ENCODE peak calls at places on chromosomes 1 and 21, in ten cellular contexts. J, O, A, M, X, N, W, P, Y and K are unnamed samples.

GRCh38 chr1:112389689-112390088 is 6.3 kb upstream of the CTTNBP2NL start:
- DNase-seq in J (no peak), O (no peak), A (no peak), M (no peak), X (peak), N (no peak), W (no peak), P (no peak), Y (no peak), K (no peak)

GRCh38 chr1:212769372-212770167 is 22.0 kb downstream of the NSL1 start:
- DNase-seq in J (no peak), O (no peak), A (no peak), M (no peak), X (no peak), N (no peak), W (no peak), P (no peak), Y (no peak), K (no peak)

GRCh38 chr1:218930879-218931278 is 242.8 kb upstream of the LYPLAL1 start:
- DNase-seq in J (no peak), O (no peak), A (no peak), M (no peak), X (no peak), N (no peak), W (peak), P (no peak), Y (no peak), K (no peak)

GRCh38 chr1:10508511-10508951 is 33.8 kb downstream of the PEX14 start:
- DNase-seq in J (peak), O (no peak), A (no peak), M (peak), X (no peak), N (no peak), W (peak), P (no peak), Y (no peak), K (no peak)

GRCh38 chr1:183467687-183468086 is 4.6 kb upstream of the SMG7 start:
- DNase-seq in J (no peak), O (peak), A (no peak), M (no peak), X (peak), N (no peak), W (no peak), P (no peak), Y (no peak), K (no peak)

GRCh38 chr1:99956755-99957154 is 13.0 kb upstream of the SLC35A3 start:
- DNase-seq in J (no peak), O (no peak), A (no peak), M (peak), X (peak), N (no peak), W (peak), P (no peak), Y (no peak), K (no peak)

GRCh38 chr1:30677471-30677870 is 45.9 kb downstream of the MATN1 start:
- DNase-seq in J (no peak), O (no peak), A (no peak), M (no peak), X (no peak), N (no peak), W (no peak), P (no peak), Y (peak), K (no peak)

GRCh38 chr1:161726631-161727342 is 5.4 kb downstream of the FCRLB start:
- DNase-seq in J (peak), O (peak), A (peak), M (peak), X (peak), N (peak), W (no peak), P (peak), Y (peak), K (peak)

GRCh38 chr1:155970531-155971167 is 7.7 kb downstream of the ARHGEF2 start:
- DNase-seq in J (peak), O (no peak), A (no peak), M (peak), X (peak), N (peak), W (no peak), P (peak), Y (peak), K (peak)

GRCh38 chr1:183506561-183506960 is 34.3 kb downstream of the SMG7 start:
- DNase-seq in J (no peak), O (no peak), A (no peak), M (no peak), X (peak), N (no peak), W (peak), P (no peak), Y (no peak), K (no peak)

GRCh38 chr21:23694396-23694795 is 1912.9 kb downstream of the MRPL39 start:
- DNase-seq in J (no peak), O (no peak), A (no peak), M (no peak), X (no peak), N (no peak), W (no peak), P (no peak), Y (no peak), K (no peak)

GRCh38 chr21:28865488-28866186 is 127.0 kb downstream of the LTN1 start:
- DNase-seq in J (no peak), O (no peak), A (no peak), M (no peak), X (peak), N (no peak), W (no peak), P (no peak), Y (no peak), K (no peak)

GRCh38 chr1:175877939-175878730 is 134.7 kb upstream of the TNR start:
- DNase-seq in J (no peak), O (no peak), A (no peak), M (no peak), X (peak), N (no peak), W (no peak), P (no peak), Y (no peak), K (no peak)

GRCh38 chr1:201404016-201404598 is 5.0 kb upstream of the LAD1 start:
- DNase-seq in J (no peak), O (no peak), A (no peak), M (no peak), X (no peak), N (no peak), W (no peak), P (no peak), Y (no peak), K (no peak)

GRCh38 chr1:228308628-228309547 is 97.7 kb downstream of the TRIM11 start:
- DNase-seq in J (peak), O (peak), A (peak), M (no peak), X (no peak), N (no peak), W (no peak), P (no peak), Y (no peak), K (no peak)

GRCh38 chr21:31343680-31344480 is at the start of gene TIAM1:
- DNase-seq in J (peak), O (no peak), A (no peak), M (peak), X (peak), N (peak), W (no peak), P (peak), Y (peak), K (peak)

GRCh38 chr1:183327429-183328290 is 90.5 kb downstream of the NMNAT2 start:
- DNase-seq in J (no peak), O (no peak), A (no peak), M (no peak), X (peak), N (no peak), W (no peak), P (peak), Y (no peak), K (no peak)

GRCh38 chr1:183804916-183805734 is at the start of gene RGL1:
- DNase-seq in J (peak), O (no peak), A (peak), M (peak), X (peak), N (peak), W (no peak), P (peak), Y (peak), K (peak)

GRCh38 chr1:63929106-63929478 is 155.3 kb downstream of the ROR1 start:
- DNase-seq in J (peak), O (no peak), A (no peak), M (no peak), X (peak), N (no peak), W (no peak), P (no peak), Y (no peak), K (no peak)

GRCh38 chr1:204513117-204513716 is 3.0 kb upstream of the MDM4 start:
- DNase-seq in J (peak), O (no peak), A (no peak), M (no peak), X (no peak), N (peak), W (no peak), P (no peak), Y (peak), K (peak)

GRCh38 chr1:31748265-31748859 is 15.8 kb downstream of the ADGRB2 start:
- DNase-seq in J (no peak), O (no peak), A (no peak), M (no peak), X (peak), N (no peak), W (no peak), P (no peak), Y (no peak), K (no peak)

GRCh38 chr1:121522061-121522759 is 337.4 kb downstream of the SRGAP2C start:
- DNase-seq in J (no peak), O (peak), A (no peak), M (no peak), X (no peak), N (no peak), W (no peak), P (no peak), Y (no peak), K (no peak)

GRCh38 chr1:208201241-208201640 is 42.9 kb downstream of the PLXNA2 start:
- DNase-seq in J (peak), O (peak), A (no peak), M (peak), X (peak), N (no peak), W (peak), P (no peak), Y (peak), K (no peak)

GRCh38 chr1:183780757-183781156 is 24.2 kb upstream of the RGL1 start:
- DNase-seq in J (no peak), O (no peak), A (no peak), M (no peak), X (no peak), N (no peak), W (no peak), P (no peak), Y (no peak), K (no peak)

GRCh38 chr21:28699186-28699585 is 293.5 kb downstream of the LTN1 start:
- DNase-seq in J (no peak), O (no peak), A (no peak), M (no peak), X (no peak), N (no peak), W (no peak), P (no peak), Y (no peak), K (no peak)

GRCh38 chr1:44263191-44263944 is 50.1 kb downstream of the DMAP1 start:
- DNase-seq in J (no peak), O (no peak), A (no peak), M (no peak), X (no peak), N (no peak), W (no peak), P (no peak), Y (no peak), K (no peak)

GRCh38 chr1:202144510-202145324 is at the start of gene ARL8A:
- DNase-seq in J (peak), O (no peak), A (peak), M (peak), X (peak), N (peak), W (no peak), P (peak), Y (peak), K (peak)

GRCh38 chr21:46122758-46123683 is 25.1 kb downstream of the COL6A2 start:
- DNase-seq in J (no peak), O (no peak), A (peak), M (no peak), X (no peak), N (no peak), W (no peak), P (peak), Y (no peak), K (no peak)

GRCh38 chr1:223225061-223225460 is 82.0 kb upstream of the TLR5 start:
- DNase-seq in J (no peak), O (no peak), A (no peak), M (no peak), X (no peak), N (no peak), W (no peak), P (no peak), Y (no peak), K (peak)

GRCh38 chr21:33668180-33668579 is 25.9 kb downstream of the ITSN1 start:
- DNase-seq in J (no peak), O (no peak), A (no peak), M (peak), X (peak), N (no peak), W (no peak), P (no peak), Y (no peak), K (no peak)

GRCh38 chr1:63688302-63688701 is 85.5 kb upstream of the ROR1 start:
- DNase-seq in J (no peak), O (no peak), A (no peak), M (peak), X (peak), N (no peak), W (peak), P (no peak), Y (no peak), K (no peak)

GRCh38 chr21:32190491-32191144 is 88.2 kb downstream of the MIS18A start:
- DNase-seq in J (peak), O (no peak), A (no peak), M (no peak), X (no peak), N (no peak), W (no peak), P (no peak), Y (no peak), K (no peak)

GRCh38 chr1:41811978-41812852 is 106.5 kb downstream of the HIVEP3 start:
- DNase-seq in J (peak), O (peak), A (no peak), M (peak), X (peak), N (peak), W (peak), P (peak), Y (peak), K (peak)

GRCh38 chr1:203271018-203271743 is 34.1 kb upstream of the BTG2 start:
- DNase-seq in J (peak), O (peak), A (no peak), M (peak), X (peak), N (peak), W (no peak), P (peak), Y (peak), K (peak)

GRCh38 chr1:228367798-228368791 is 38.5 kb downstream of the TRIM11 start:
- DNase-seq in J (no peak), O (no peak), A (peak), M (no peak), X (no peak), N (no peak), W (no peak), P (no peak), Y (no peak), K (no peak)

GRCh38 chr1:88867743-88868521 is 23.4 kb downstream of the GTF2B start:
- DNase-seq in J (no peak), O (no peak), A (no peak), M (peak), X (peak), N (no peak), W (peak), P (no peak), Y (no peak), K (no peak)

GRCh38 chr21:17119466-17120297 is 393.2 kb upstream of the CXADR start:
- DNase-seq in J (no peak), O (no peak), A (no peak), M (no peak), X (no peak), N (no peak), W (no peak), P (no peak), Y (no peak), K (no peak)

GRCh38 chr1:220296941-220297460 is 24.7 kb upstream of the RAB3GAP2 start:
- DNase-seq in J (no peak), O (no peak), A (no peak), M (no peak), X (peak), N (no peak), W (no peak), P (no peak), Y (no peak), K (no peak)

GRCh38 chr21:15742694-15743093 is 12.9 kb downstream of the USP25 start:
- DNase-seq in J (no peak), O (no peak), A (no peak), M (no peak), X (no peak), N (no peak), W (no peak), P (no peak), Y (no peak), K (no peak)